ENCODE peak calls at places on chromosomes 3 and 15, in seven cellular contexts. A, M, U, X, J, S and N are unnamed samples.
A peak's percentile ranks its signal among the peaks of the same experiment; 100 is the strongest.

GRCh38 chr15:57551717-57552677 is 39.7 kb upstream of the MYZAP start:
- DNase-seq in A (peak; percentile 90), M (peak; percentile 70), U (no peak), X (peak; percentile 36), J (peak; percentile 65), S (peak; percentile 56), N (no peak)

GRCh38 chr3:37628711-37629301 is 232.9 kb upstream of the CTDSPL start:
- DNase-seq in A (no peak), M (no peak), U (no peak), X (no peak), J (no peak), S (no peak), N (no peak)

GRCh38 chr3:177928156-177928555 is 608.1 kb upstream of the KCNMB2 start:
- DNase-seq in A (peak; percentile 48), M (no peak), U (no peak), X (no peak), J (no peak), S (no peak), N (no peak)

GRCh38 chr15:49760749-49761148 is 139.9 kb downstream of the DTWD1 start:
- DNase-seq in A (no peak), M (no peak), U (no peak), X (no peak), J (no peak), S (no peak), N (no peak)

GRCh38 chr3:105483476-105483875 is 116.8 kb downstream of the ALCAM start:
- DNase-seq in A (no peak), M (no peak), U (no peak), X (no peak), J (no peak), S (no peak), N (no peak)

GRCh38 chr15:74603789-74604705 is 11.6 kb upstream of the CLK3 start:
- DNase-seq in A (no peak), M (no peak), U (no peak), X (no peak), J (no peak), S (no peak), N (no peak)

GRCh38 chr3:88038561-88038960 is 20.2 kb downstream of the CGGBP1 start:
- DNase-seq in A (peak; percentile 50), M (peak; percentile 79), U (no peak), X (no peak), J (no peak), S (no peak), N (no peak)

GRCh38 chr3:99929409-99930139 is 111.9 kb downstream of the CMSS1 start:
- DNase-seq in A (peak; percentile 39), M (no peak), U (peak; percentile 64), X (no peak), J (no peak), S (no peak), N (no peak)

GRCh38 chr15:101045236-101045646 is 126.1 kb downstream of the LRRK1 start:
- DNase-seq in A (peak; percentile 68), M (no peak), U (peak; percentile 36), X (no peak), J (peak; percentile 1), S (no peak), N (no peak)

GRCh38 chr3:125496701-125497100 is 23.3 kb downstream of the SNX4 start:
- DNase-seq in A (no peak), M (no peak), U (no peak), X (no peak), J (no peak), S (no peak), N (no peak)

GRCh38 chr15:34009656-34010055 is 29.3 kb downstream of the AVEN start:
- DNase-seq in A (no peak), M (no peak), U (no peak), X (no peak), J (no peak), S (no peak), N (no peak)

GRCh38 chr3:45968149-45968548 is 24.9 kb downstream of the CXCR6 start:
- DNase-seq in A (no peak), M (no peak), U (no peak), X (no peak), J (no peak), S (no peak), N (no peak)

GRCh38 chr3:13159890-13160289 is 86.7 kb upstream of the IQSEC1 start:
- DNase-seq in A (no peak), M (no peak), U (no peak), X (no peak), J (no peak), S (no peak), N (no peak)

GRCh38 chr3:144128117-144128892 is 156.7 kb downstream of the DIPK2A start:
- DNase-seq in A (no peak), M (no peak), U (no peak), X (no peak), J (no peak), S (no peak), N (no peak)

GRCh38 chr15:69337133-69337532 is 38.4 kb downstream of the PAQR5 start:
- DNase-seq in A (peak; percentile 33), M (no peak), U (no peak), X (no peak), J (no peak), S (no peak), N (no peak)

DNA sequence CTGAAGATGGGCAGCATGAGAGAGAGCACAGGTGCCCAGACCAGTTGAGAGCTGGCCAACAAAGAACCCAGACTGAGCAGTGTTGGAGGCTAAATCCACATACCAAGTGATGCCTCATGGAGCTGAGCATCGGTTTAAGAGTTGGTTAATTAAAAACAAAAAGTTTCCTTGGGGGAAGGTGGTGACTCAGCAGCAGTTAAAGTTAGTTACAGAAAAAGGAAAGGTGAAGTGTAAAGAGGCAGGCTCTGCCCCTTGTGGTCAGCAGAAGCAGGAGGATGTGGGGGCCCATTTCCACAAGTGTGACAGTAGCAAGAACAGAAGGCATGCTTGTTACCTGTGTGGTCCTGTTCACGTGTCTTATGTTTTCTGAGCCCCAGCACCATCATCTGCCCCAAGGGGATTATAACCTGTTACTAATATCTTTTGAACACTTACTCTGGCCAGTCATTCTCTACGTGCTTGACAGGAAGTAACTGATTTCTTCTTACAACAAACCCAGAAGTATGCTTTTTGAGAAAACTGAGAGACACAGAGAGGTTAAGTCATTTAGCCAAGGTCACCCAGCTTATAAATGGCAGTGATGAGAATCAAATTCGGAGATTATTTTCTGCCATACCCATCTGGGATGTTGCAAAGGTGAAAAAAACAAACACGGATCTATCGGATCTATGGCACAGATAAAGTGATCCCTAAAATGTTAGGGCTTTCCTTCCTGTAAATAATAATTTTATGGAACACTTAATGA is 91.0 kb downstream of the EPHB1 start:
- DNase-seq in A (no peak), M (no peak), U (no peak), X (no peak), J (no peak), S (no peak), N (no peak)
- TF ChIP-seq CTCF in A (no peak), M (peak; percentile 22), U (no peak), X (no peak), J (no peak), S (no peak), N (no peak)

GRCh38 chr3:103609472-103609871 is 1174.7 kb downstream of the ZPLD1 start:
- DNase-seq in A (no peak), M (no peak), U (no peak), X (no peak), J (no peak), S (no peak), N (no peak)
- TF ChIP-seq CTCF in A (no peak), M (no peak), U (no peak), X (no peak), J (no peak), S (no peak), N (no peak)

GRCh38 chr15:32104061-32104980 is 74.0 kb downstream of the CHRNA7 start:
- DNase-seq in A (no peak), M (no peak), U (no peak), X (no peak), J (no peak), S (no peak), N (no peak)
- TF ChIP-seq CTCF in A (no peak), M (no peak), U (no peak), X (no peak), J (no peak), S (no peak), N (no peak)

DNA sequence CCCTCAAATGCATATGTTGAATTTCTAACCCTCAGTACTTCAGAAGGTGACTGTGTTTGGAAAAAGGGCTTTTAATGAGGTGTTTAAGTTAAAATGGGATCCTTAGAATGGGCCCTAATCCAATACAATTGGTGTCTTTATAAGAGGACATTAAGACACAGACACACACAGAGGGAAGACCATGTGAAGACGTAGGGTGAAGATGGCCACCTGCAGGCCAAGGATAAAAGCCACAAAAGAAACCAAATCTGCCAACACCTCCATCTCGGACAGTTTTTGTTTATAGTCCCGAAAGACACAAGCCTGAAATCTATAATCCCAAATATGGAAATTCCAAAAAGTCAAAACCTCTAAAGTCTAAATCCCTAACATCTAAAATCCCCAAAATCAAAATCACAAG is 4.1 kb upstream of the MASP1 start:
- DNase-seq in A (peak; percentile 18), M (no peak), U (no peak), X (no peak), J (no peak), S (no peak), N (no peak)
- TF ChIP-seq CTCF in A (peak; percentile 28), M (peak; percentile 36), U (no peak), X (no peak), J (no peak), S (no peak), N (no peak)

DNA sequence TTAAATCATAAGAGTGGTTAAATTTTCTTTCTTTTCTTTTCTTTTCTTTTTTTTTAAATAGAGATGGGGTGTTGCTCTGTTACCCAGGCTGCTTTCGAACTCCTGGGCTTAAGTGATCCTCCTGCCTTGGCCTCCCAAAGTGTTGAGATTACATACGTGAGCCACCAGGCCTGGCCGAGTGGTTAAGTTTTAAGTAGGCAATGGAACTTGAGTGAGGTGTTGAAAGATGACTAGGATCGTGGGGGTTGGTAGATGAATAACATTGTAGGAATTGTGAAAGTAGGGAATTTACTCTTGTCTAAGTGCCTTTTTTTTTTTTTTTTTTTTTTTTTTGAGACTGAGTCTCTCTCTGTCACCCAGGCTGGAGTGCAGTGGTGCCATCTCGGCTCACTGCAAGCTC is 9.9 kb downstream of the ECT2 start:
- DNase-seq in A (peak; percentile 82), M (peak; percentile 53), U (no peak), X (no peak), J (no peak), S (no peak), N (no peak)
- TF ChIP-seq CTCF in A (no peak), M (no peak), U (no peak), X (no peak), J (no peak), S (no peak), N (no peak)

GRCh38 chr15:90895571-90896117 is 7.5 kb upstream of the MAN2A2 start:
- DNase-seq in A (peak; percentile 12), M (no peak), U (no peak), X (no peak), J (no peak), S (no peak), N (no peak)
- TF ChIP-seq CTCF in A (no peak), M (peak; percentile 30), U (no peak), X (no peak), J (no peak), S (no peak), N (no peak)